ENCODE peak calls at places on chromosome 7, in nine cellular contexts. Y is ovary, E is stromal cell of bone marrow, J is epithelial cell of esophagus, C is left lobe of liver, Z is GM19239, V is germinal center, L is NCI-H2081, X is fibroblast of gingiva. P is an unnamed sample.
A peak's percentile ranks its signal among the peaks of the same experiment; 100 is the strongest.

GRCh38 chr7:116633131-116633988 is 38.6 kb upstream of the MET start:
- DNase-seq in Y (peak; percentile 21), E (no peak), J (peak; percentile 94), C (no peak), Z (peak; percentile 9), V (peak; percentile 15), L (no peak), X (peak; percentile 72), P (peak; percentile 54)

GRCh38 chr7:128247640-128248194 is 6.6 kb downstream of the LEP start:
- DNase-seq in Y (no peak), E (peak; percentile 20), J (peak; percentile 75), C (no peak), Z (no peak), V (no peak), L (no peak), X (peak; percentile 35), P (no peak)

GRCh38 chr7:73892003-73892975 is 31.3 kb downstream of the TMEM270 start:
- DNase-seq in Y (peak; percentile 44), E (no peak), J (peak; percentile 22), C (no peak), Z (no peak), V (no peak), L (no peak), X (peak; percentile 39), P (peak; percentile 56)

GRCh38 chr7:44384586-44385383 is 59.4 kb upstream of the CAMK2B start:
- DNase-seq in Y (no peak), E (no peak), J (no peak), C (peak; percentile 41), Z (no peak), V (no peak), L (no peak), X (no peak), P (peak; percentile 13)

GRCh38 chr7:121546632-121547340 is 150.7 kb upstream of the FAM3C start:
- DNase-seq in Y (no peak), E (no peak), J (no peak), C (no peak), Z (no peak), V (no peak), L (no peak), X (peak; percentile 58), P (no peak)

GRCh38 chr7:15780271-15780670 is 93.8 kb upstream of the MEOX2 start:
- DNase-seq in Y (no peak), E (peak; percentile 18), J (peak; percentile 40), C (no peak), Z (no peak), V (no peak), L (no peak), X (peak; percentile 54), P (no peak)

GRCh38 chr7:41754046-41754445 is 51.2 kb upstream of the INHBA start:
- DNase-seq in Y (no peak), E (no peak), J (peak; percentile 71), C (no peak), Z (no peak), V (no peak), L (no peak), X (no peak), P (no peak)

GRCh38 chr7:30802812-30803211 is 31.6 kb downstream of the MINDY4 start:
- DNase-seq in Y (no peak), E (no peak), J (no peak), C (no peak), Z (no peak), V (no peak), L (no peak), X (no peak), P (no peak)

GRCh38 chr7:132480534-132480933 is 95.7 kb downstream of the PLXNA4 start:
- DNase-seq in Y (no peak), E (no peak), J (no peak), C (no peak), Z (no peak), V (no peak), L (no peak), X (no peak), P (peak; percentile 20)

GRCh38 chr7:47588704-47589225 is 6.9 kb upstream of the TNS3 start:
- DNase-seq in Y (no peak), E (no peak), J (no peak), C (no peak), Z (no peak), V (no peak), L (no peak), X (no peak), P (no peak)

GRCh38 chr7:45698527-45699309 is 124.5 kb downstream of the ADCY1 start:
- DNase-seq in Y (peak; percentile 1), E (no peak), J (no peak), C (peak; percentile 44), Z (no peak), V (no peak), L (no peak), X (no peak), P (peak; percentile 34)

GRCh38 chr7:122803851-122804250 is 82.4 kb downstream of the CADPS2 start:
- DNase-seq in Y (no peak), E (no peak), J (no peak), C (no peak), Z (no peak), V (no peak), L (no peak), X (no peak), P (no peak)

GRCh38 chr7:124566576-124566975 is 199.0 kb downstream of the GPR37 start:
- DNase-seq in Y (no peak), E (peak; percentile 13), J (peak; percentile 83), C (no peak), Z (no peak), V (no peak), L (no peak), X (peak; percentile 68), P (peak; percentile 78)

GRCh38 chr7:67301667-67302066 is 305.0 kb downstream of the TYW1 start:
- DNase-seq in Y (no peak), E (no peak), J (no peak), C (no peak), Z (no peak), V (no peak), L (no peak), X (no peak), P (no peak)

GRCh38 chr7:109950256-109950655 is 1140.7 kb upstream of the LRRN3 start:
- DNase-seq in Y (no peak), E (no peak), J (no peak), C (no peak), Z (no peak), V (no peak), L (no peak), X (no peak), P (no peak)

GRCh38 chr7:113774182-113774807 is 144.5 kb downstream of the PPP1R3A start:
- DNase-seq in Y (no peak), E (peak; percentile 50), J (peak; percentile 68), C (no peak), Z (no peak), V (peak; percentile 3), L (peak; percentile 71), X (peak; percentile 18), P (no peak)

GRCh38 chr7:17029150-17029549 is 147.4 kb upstream of the AGR3 start:
- DNase-seq in Y (no peak), E (no peak), J (no peak), C (no peak), Z (no peak), V (no peak), L (no peak), X (no peak), P (no peak)

GRCh38 chr7:23469961-23470250 is 385 bp downstream of the IGF2BP3 start:
- DNase-seq in Y (no peak), E (no peak), J (no peak), C (no peak), Z (no peak), V (no peak), L (no peak), X (no peak), P (no peak)

GRCh38 chr7:76267107-76267834 is 35.2 kb upstream of the HSPB1 start:
- DNase-seq in Y (no peak), E (no peak), J (no peak), C (no peak), Z (no peak), V (no peak), L (no peak), X (no peak), P (no peak)

GRCh38 chr7:135905858-135906257 is 71.3 kb downstream of the MTPN start:
- DNase-seq in Y (no peak), E (no peak), J (peak; percentile 16), C (no peak), Z (no peak), V (no peak), L (no peak), X (no peak), P (no peak)

GRCh38 chr7:44159824-44160630 is 18.9 kb upstream of the MYL7 start:
- DNase-seq in Y (no peak), E (no peak), J (no peak), C (peak; percentile 95), Z (no peak), V (no peak), L (no peak), X (no peak), P (no peak)

GRCh38 chr7:85464042-85464651 is 277.3 kb upstream of the SEMA3D start:
- DNase-seq in Y (no peak), E (no peak), J (no peak), C (no peak), Z (no peak), V (no peak), L (no peak), X (no peak), P (no peak)

GRCh38 chr7:155988421-155988820 is 176.2 kb upstream of the SHH start:
- DNase-seq in Y (no peak), E (no peak), J (no peak), C (no peak), Z (no peak), V (no peak), L (no peak), X (no peak), P (peak; percentile 25)

GRCh38 chr7:159060440-159060839 is 84.2 kb downstream of the VIPR2 start:
- DNase-seq in Y (no peak), E (no peak), J (no peak), C (no peak), Z (no peak), V (no peak), L (no peak), X (no peak), P (no peak)